ENCODE peak calls at places on chromosomes 11 and 22, in ten cellular contexts. T is A549, K is sigmoid colon, U is transverse colon, Y is body of pancreas, G is lower leg skin, Q is heart left ventricle, D is right lobe of liver, R is GM12891, H is IMR-90. X is an unnamed sample.

GRCh38 chr22:40694409-40694808 is 15.1 kb downstream of the MCHR1 start:
- DNase-seq in T (no peak), K (no peak), U (no peak), Y (no peak), G (no peak), Q (no peak), D (no peak), R (no peak), H (no peak), X (no peak)

GRCh38 chr11:86784247-86784681 is 16.1 kb upstream of the PRSS23 start:
- DNase-seq in T (no peak), K (peak), U (no peak), Y (no peak), G (no peak), Q (no peak), D (no peak), R (no peak), H (peak), X (no peak)

GRCh38 chr22:32410459-32410858 is 1.6 kb downstream of the RTCB start:
- DNase-seq in T (no peak), K (no peak), U (no peak), Y (no peak), G (no peak), Q (no peak), D (no peak), R (no peak), H (no peak), X (no peak)

GRCh38 chr11:102345923-102346322 is 1.1 kb upstream of the BIRC2 start:
- DNase-seq in T (peak), K (no peak), U (no peak), Y (no peak), G (no peak), Q (no peak), D (no peak), R (no peak), H (peak), X (no peak)

GRCh38 chr11:110173775-110174644 is 80.8 kb downstream of the ZC3H12C start:
- DNase-seq in T (peak), K (peak), U (peak), Y (peak), G (peak), Q (peak), D (peak), R (no peak), H (peak), X (no peak)

GRCh38 chr11:29280452-29280851 is 736.4 kb downstream of the KCNA4 start:
- DNase-seq in T (peak), K (no peak), U (no peak), Y (no peak), G (no peak), Q (no peak), D (no peak), R (no peak), H (peak), X (no peak)

GRCh38 chr22:36405671-36406070 is 17.9 kb upstream of the MYH9 start:
- DNase-seq in T (no peak), K (no peak), U (peak), Y (no peak), G (no peak), Q (no peak), D (no peak), R (no peak), H (no peak), X (no peak)

GRCh38 chr11:40425168-40425567 is 1034.3 kb downstream of the LRRC4C start:
- DNase-seq in T (no peak), K (no peak), U (no peak), Y (no peak), G (no peak), Q (no peak), D (no peak), R (no peak), H (no peak), X (no peak)

GRCh38 chr11:67032830-67033555 is 10.1 kb downstream of the SYT12 start:
- DNase-seq in T (peak), K (no peak), U (no peak), Y (no peak), G (no peak), Q (no peak), D (no peak), R (no peak), H (peak), X (peak)

GRCh38 chr22:19329454-19329853 is 37.9 kb upstream of the CLTCL1 start:
- DNase-seq in T (no peak), K (no peak), U (no peak), Y (no peak), G (no peak), Q (no peak), D (no peak), R (no peak), H (no peak), X (no peak)

GRCh38 chr11:17026487-17027082 is 12.4 kb upstream of the PLEKHA7 start:
- DNase-seq in T (no peak), K (no peak), U (no peak), Y (no peak), G (no peak), Q (no peak), D (no peak), R (no peak), H (no peak), X (no peak)

GRCh38 chr11:12857572-12857971 is 151.5 kb upstream of the RASSF10 start:
- DNase-seq in T (no peak), K (no peak), U (no peak), Y (no peak), G (no peak), Q (no peak), D (no peak), R (no peak), H (no peak), X (no peak)

GRCh38 chr11:57763568-57763967 is 2.0 kb downstream of the CTNND1 start:
- DNase-seq in T (no peak), K (no peak), U (no peak), Y (no peak), G (no peak), Q (no peak), D (no peak), R (no peak), H (peak), X (no peak)

GRCh38 chr11:69353696-69354544 is 60.0 kb downstream of the MYEOV start:
- DNase-seq in T (no peak), K (no peak), U (peak), Y (no peak), G (peak), Q (no peak), D (peak), R (no peak), H (no peak), X (no peak)

GRCh38 chr22:27488456-27489224 is 312.9 kb downstream of the MN1 start:
- DNase-seq in T (no peak), K (no peak), U (no peak), Y (peak), G (no peak), Q (no peak), D (peak), R (no peak), H (no peak), X (no peak)

GRCh38 chr11:96235725-96236124 is 107.3 kb downstream of the MAML2 start:
- DNase-seq in T (no peak), K (no peak), U (no peak), Y (no peak), G (no peak), Q (no peak), D (no peak), R (no peak), H (peak), X (no peak)

GRCh38 chr11:73236879-73237278 is 18.8 kb downstream of the P2RY2 start:
- DNase-seq in T (peak), K (no peak), U (peak), Y (no peak), G (no peak), Q (peak), D (peak), R (peak), H (peak), X (peak)

GRCh38 chr11:17653606-17654005 is 65.8 kb upstream of the MYOD1 start:
- DNase-seq in T (no peak), K (no peak), U (no peak), Y (no peak), G (no peak), Q (no peak), D (no peak), R (no peak), H (no peak), X (no peak)

GRCh38 chr22:39150848-39151215 is 1.6 kb downstream of the CBX7 start:
- DNase-seq in T (no peak), K (peak), U (no peak), Y (no peak), G (no peak), Q (no peak), D (no peak), R (no peak), H (no peak), X (no peak)

GRCh38 chr22:28978158-28978557 is 83.5 kb downstream of the C22orf31 start:
- DNase-seq in T (no peak), K (no peak), U (no peak), Y (peak), G (no peak), Q (peak), D (no peak), R (no peak), H (peak), X (peak)

GRCh38 chr11:15115686-15116085 is 963 bp downstream of the INSC start:
- DNase-seq in T (no peak), K (no peak), U (no peak), Y (no peak), G (no peak), Q (no peak), D (no peak), R (no peak), H (no peak), X (no peak)

GRCh38 chr11:96173424-96173823 is 169.6 kb downstream of the MAML2 start:
- DNase-seq in T (no peak), K (no peak), U (no peak), Y (no peak), G (no peak), Q (no peak), D (no peak), R (no peak), H (no peak), X (no peak)

GRCh38 chr11:68770781-68771180 is 19.5 kb upstream of the TESMIN start:
- DNase-seq in T (no peak), K (no peak), U (no peak), Y (no peak), G (no peak), Q (no peak), D (peak), R (no peak), H (no peak), X (no peak)

GRCh38 chr11:17221968-17222367 is 14.2 kb upstream of the PIK3C2A start:
- DNase-seq in T (no peak), K (no peak), U (no peak), Y (no peak), G (no peak), Q (no peak), D (no peak), R (no peak), H (peak), X (no peak)

GRCh38 chr22:23259916-23260644 is 79.8 kb downstream of the BCR start:
- DNase-seq in T (no peak), K (no peak), U (no peak), Y (no peak), G (no peak), Q (no peak), D (no peak), R (no peak), H (no peak), X (no peak)

GRCh38 chr11:115673720-115674119 is 169.5 kb upstream of the CADM1 start:
- DNase-seq in T (no peak), K (no peak), U (no peak), Y (no peak), G (no peak), Q (no peak), D (no peak), R (no peak), H (no peak), X (no peak)

GRCh38 chr11:14713518-14714244 is 70.1 kb downstream of the PDE3B start:
- DNase-seq in T (no peak), K (no peak), U (no peak), Y (no peak), G (no peak), Q (no peak), D (no peak), R (no peak), H (no peak), X (no peak)

GRCh38 chr11:76939219-76939631 is 78.5 kb downstream of the ACER3 start:
- DNase-seq in T (peak), K (no peak), U (no peak), Y (no peak), G (no peak), Q (no peak), D (no peak), R (no peak), H (peak), X (no peak)

GRCh38 chr22:30212996-30213441 is 33.5 kb downstream of the LIF start:
- DNase-seq in T (no peak), K (no peak), U (no peak), Y (no peak), G (no peak), Q (no peak), D (no peak), R (no peak), H (no peak), X (no peak)

GRCh38 chr11:35714882-35715612 is 52.5 kb downstream of the TRIM44 start:
- DNase-seq in T (no peak), K (no peak), U (no peak), Y (no peak), G (no peak), Q (no peak), D (no peak), R (no peak), H (peak), X (peak)

GRCh38 chr11:114156131-114156581 is 96.6 kb downstream of the ZBTB16 start:
- DNase-seq in T (no peak), K (peak), U (no peak), Y (no peak), G (no peak), Q (no peak), D (no peak), R (no peak), H (no peak), X (no peak)

GRCh38 chr11:60899021-60899936 is 7.1 kb downstream of the PRPF19 start:
- DNase-seq in T (peak), K (peak), U (no peak), Y (peak), G (no peak), Q (no peak), D (no peak), R (no peak), H (peak), X (no peak)

GRCh38 chr11:115869780-115870431 is 365.7 kb upstream of the CADM1 start:
- DNase-seq in T (peak), K (no peak), U (peak), Y (no peak), G (no peak), Q (peak), D (no peak), R (no peak), H (peak), X (peak)

GRCh38 chr11:122439911-122440782 is 215.4 kb upstream of the UBASH3B start:
- DNase-seq in T (peak), K (peak), U (no peak), Y (peak), G (no peak), Q (peak), D (peak), R (no peak), H (peak), X (no peak)

GRCh38 chr11:82864268-82864667 is 36.0 kb downstream of the PRCP start:
- DNase-seq in T (peak), K (peak), U (peak), Y (peak), G (peak), Q (peak), D (peak), R (no peak), H (peak), X (peak)

GRCh38 chr11:30823119-30823518 is 237.0 kb upstream of the MPPED2 start:
- DNase-seq in T (no peak), K (no peak), U (no peak), Y (no peak), G (no peak), Q (no peak), D (peak), R (no peak), H (no peak), X (no peak)

GRCh38 chr11:117094776-117095175 is 3.5 kb downstream of the SIK3 start:
- DNase-seq in T (no peak), K (no peak), U (no peak), Y (peak), G (no peak), Q (no peak), D (no peak), R (no peak), H (peak), X (no peak)

GRCh38 chr11:102780491-102780918 is at the start of gene MMP10:
- DNase-seq in T (peak), K (no peak), U (no peak), Y (no peak), G (no peak), Q (no peak), D (no peak), R (no peak), H (peak), X (peak)

GRCh38 chr11:2375964-2376551 is 1.1 kb upstream of the CD81 start:
- DNase-seq in T (no peak), K (no peak), U (no peak), Y (peak), G (peak), Q (no peak), D (peak), R (no peak), H (no peak), X (no peak)

GRCh38 chr11:2378527-2379210 is 1.6 kb downstream of the CD81 start:
- DNase-seq in T (no peak), K (peak), U (no peak), Y (no peak), G (peak), Q (peak), D (peak), R (no peak), H (peak), X (no peak)

GRCh38 chr11:2375341-2375853 is 1.7 kb upstream of the CD81 start:
- DNase-seq in T (no peak), K (peak), U (no peak), Y (peak), G (no peak), Q (peak), D (peak), R (no peak), H (no peak), X (no peak)

GRCh38 chr11:2377511-2378443 is 667 bp downstream of the CD81 start:
- DNase-seq in T (peak), K (peak), U (peak), Y (peak), G (peak), Q (peak), D (peak), R (peak), H (peak), X (peak)

GRCh38 chr11:2376751-2377451 is at the start of gene CD81:
- DNase-seq in T (peak), K (no peak), U (no peak), Y (peak), G (peak), Q (peak), D (peak), R (peak), H (peak), X (peak)
- TF ChIP-seq POLR2A in T (peak), K (no peak), U (no peak), Y (no peak), G (peak), Q (no peak), D (peak), R (peak), H (peak), X (peak)

DNA sequence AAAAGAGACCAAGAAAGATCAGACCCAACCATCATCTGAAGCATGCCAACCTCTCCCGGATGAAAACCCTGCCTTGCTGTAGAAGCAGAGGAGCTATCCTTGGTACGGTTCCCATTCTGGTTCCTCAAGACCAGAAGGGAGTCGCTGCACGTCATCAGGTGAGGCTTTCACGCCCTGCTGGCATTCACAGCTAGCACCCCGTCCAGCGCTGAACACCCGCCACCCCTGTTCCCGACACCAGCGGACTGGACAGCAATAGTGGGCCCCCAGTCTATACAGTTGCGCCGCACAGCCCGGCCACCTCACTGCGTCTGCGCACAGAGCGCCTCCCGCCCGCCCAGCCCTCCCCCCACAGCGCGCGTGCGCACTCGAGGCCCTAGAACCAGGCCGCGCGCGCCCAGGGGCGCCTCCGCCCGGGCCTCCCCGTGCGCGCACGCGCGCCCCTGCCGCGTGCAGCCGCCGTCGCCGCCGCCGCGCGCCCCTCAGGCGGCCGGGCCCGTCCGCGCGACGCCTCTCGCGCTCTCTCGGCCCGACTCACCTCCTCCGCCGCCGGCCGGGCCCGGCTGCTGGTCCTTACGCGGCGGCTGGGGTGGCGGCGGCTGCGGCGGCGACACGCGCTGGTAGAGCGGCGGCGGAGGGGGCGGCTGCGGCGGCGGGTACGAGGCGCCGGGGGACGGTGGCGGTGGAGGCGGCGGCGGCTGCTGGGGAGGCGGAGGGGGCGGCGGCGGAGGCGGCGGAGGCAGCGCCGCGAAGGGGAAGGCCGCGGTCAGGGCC is 706 bp downstream of the SF1 start:
- DNase-seq in T (peak), K (peak), U (peak), Y (peak), G (peak), Q (peak), D (peak), R (peak), H (peak), X (peak)
- TF ChIP-seq POLR2A in T (peak), K (no peak), U (peak), Y (no peak), G (no peak), Q (no peak), D (no peak), R (peak), H (peak), X (peak)

DNA sequence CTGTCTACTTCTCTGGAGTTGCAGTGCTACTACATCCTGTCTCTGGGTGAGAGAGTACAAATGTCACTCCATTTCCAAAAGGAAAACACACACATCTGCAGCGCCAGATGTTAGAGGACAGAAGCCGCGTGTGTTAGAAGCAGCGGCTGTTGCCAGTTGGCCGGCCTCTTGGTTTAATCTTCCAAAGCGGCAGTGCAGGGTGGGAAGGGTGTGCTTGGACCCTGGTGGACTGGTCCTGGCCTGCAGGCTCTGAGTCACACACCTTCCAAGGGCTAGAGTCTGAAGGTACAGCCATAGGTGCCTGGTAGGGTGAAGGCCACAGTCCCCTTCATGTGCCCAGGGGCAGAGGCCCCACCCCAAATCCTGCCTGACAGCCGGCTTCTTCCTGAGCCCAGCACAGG is 99.8 kb downstream of the CTTN start:
- DNase-seq in T (no peak), K (peak), U (no peak), Y (no peak), G (no peak), Q (peak), D (peak), R (no peak), H (no peak), X (no peak)
- TF ChIP-seq POLR2A in T (no peak), K (no peak), U (no peak), Y (no peak), G (no peak), Q (no peak), D (no peak), R (no peak), H (no peak), X (no peak)

GRCh38 chr11:10298342-10298741 is 4.3 kb upstream of the SBF2 start:
- DNase-seq in T (peak), K (no peak), U (no peak), Y (no peak), G (no peak), Q (no peak), D (no peak), R (no peak), H (peak), X (peak)
- TF ChIP-seq POLR2A in T (no peak), K (no peak), U (no peak), Y (no peak), G (no peak), Q (no peak), D (no peak), R (no peak), H (no peak), X (no peak)

X was measured in H54.